ENCODE peak calls at places on chromosomes 3 and 15, in eight cellular contexts. M, H, A, V, T, R, F and X are unnamed samples.

GRCh38 chr15:29968099-29968892 is 114.5 kb upstream of the GOLGA8J start:
- DNase-seq in M (peak; percentile 37), H (no peak), A (peak; percentile 45), V (peak; percentile 21), T (no peak), R (no peak), F (no peak), X (no peak)

GRCh38 chr15:63628123-63628822 is 31.1 kb downstream of the FBXL22 start:
- DNase-seq in M (no peak), H (no peak), A (no peak), V (no peak), T (no peak), R (no peak), F (no peak), X (no peak)

GRCh38 chr3:50146316-50146901 is 8.7 kb upstream of the SEMA3F start:
- DNase-seq in M (no peak), H (no peak), A (no peak), V (no peak), T (no peak), R (no peak), F (no peak), X (no peak)

GRCh38 chr3:66414846-66415245 is 86.0 kb downstream of the LRIG1 start:
- DNase-seq in M (no peak), H (no peak), A (no peak), V (no peak), T (no peak), R (no peak), F (no peak), X (no peak)

GRCh38 chr3:188262913-188263683 is 109.1 kb downstream of the LPP start:
- DNase-seq in M (no peak), H (peak; percentile 63), A (peak; percentile 76), V (no peak), T (peak; percentile 82), R (no peak), F (no peak), X (no peak)

GRCh38 chr3:188299068-188299467 is 145.1 kb downstream of the LPP start:
- DNase-seq in M (no peak), H (no peak), A (no peak), V (no peak), T (no peak), R (no peak), F (no peak), X (no peak)

GRCh38 chr15:60673918-60674558 is 195.1 kb upstream of the ICE2 start:
- DNase-seq in M (no peak), H (peak; percentile 89), A (peak; percentile 87), V (no peak), T (peak; percentile 92), R (no peak), F (no peak), X (no peak)

GRCh38 chr15:90563460-90563859 is 33.7 kb downstream of the CRTC3 start:
- DNase-seq in M (no peak), H (no peak), A (no peak), V (no peak), T (no peak), R (no peak), F (no peak), X (no peak)

GRCh38 chr15:87293016-87293415 is 963.5 kb downstream of the NTRK3 start:
- DNase-seq in M (no peak), H (no peak), A (no peak), V (no peak), T (no peak), R (no peak), F (no peak), X (peak; percentile 31)

GRCh38 chr3:134351421-134351820 is 22.8 kb downstream of the AMOTL2 start:
- DNase-seq in M (no peak), H (peak; percentile 51), A (no peak), V (no peak), T (no peak), R (no peak), F (no peak), X (no peak)

GRCh38 chr3:134367412-134367811 is 6.8 kb downstream of the AMOTL2 start:
- DNase-seq in M (no peak), H (no peak), A (no peak), V (no peak), T (no peak), R (no peak), F (no peak), X (no peak)

GRCh38 chr3:188294823-188295487 is 141.0 kb downstream of the LPP start:
- DNase-seq in M (no peak), H (peak; percentile 93), A (peak; percentile 65), V (no peak), T (peak; percentile 86), R (no peak), F (peak; percentile 25), X (no peak)

GRCh38 chr3:122074621-122075265 is 19.6 kb downstream of the CD86 start:
- DNase-seq in M (no peak), H (no peak), A (no peak), V (no peak), T (no peak), R (peak; percentile 49), F (no peak), X (no peak)

GRCh38 chr3:41792806-41793205 is 169.1 kb downstream of the ULK4 start:
- DNase-seq in M (no peak), H (no peak), A (no peak), V (no peak), T (no peak), R (no peak), F (no peak), X (no peak)